ENCODE peak calls at places on chromosome 22, in eight cellular contexts. F is osteoblast, P is psoas muscle, U is Peyer's patch, Y is transverse colon, K is adipocyte, M is esophagus squamous epithelium, Q is spleen. V is an unnamed sample. For H3K4me1, the result is how much of the 10 kb centered on the place peaks cover.

GRCh38 chr22:38416621-38417251 is 38.3 kb downstream of the KCNJ4 start:
- DNase-seq in F (peak), U (peak), K (no peak), P (no peak), Q (peak), Y (no peak), M (no peak), V (peak)

GRCh38 chr22:21938906-21939305 is 13.7 kb downstream of the PPM1F start:
- DNase-seq in Q (peak), M (no peak), K (no peak), U (no peak), Y (no peak), F (peak), P (no peak), V (no peak)

GRCh38 chr22:27149886-27150529 is 492.6 kb downstream of the MIAT start:
- DNase-seq in P (no peak), Q (no peak), U (no peak), Y (no peak), F (no peak), M (no peak), K (no peak), V (no peak)

GRCh38 chr22:21754523-21755128 is 19.0 kb upstream of the YPEL1 start:
- DNase-seq in K (no peak), Y (no peak), P (peak), F (peak), M (no peak), Q (peak), U (no peak), V (peak)

GRCh38 chr22:46250035-46250782 is at the start of gene CDPF1:
- DNase-seq in Y (peak), U (peak), P (peak), K (peak), M (peak), F (peak), Q (peak), V (peak)

GRCh38 chr22:44711701-44712100 is 9.7 kb downstream of the PRR5 start:
- DNase-seq in P (no peak), F (no peak), U (no peak), Q (no peak), K (no peak), M (no peak), Y (no peak), V (no peak)

GRCh38 chr22:39349506-39349966 is 255 bp upstream of the SYNGR1 start:
- DNase-seq in P (peak), Y (peak), F (peak), U (peak), K (peak), M (no peak), Q (peak), V (peak)

GRCh38 chr22:40383905-40384304 is 13.5 kb downstream of the SGSM3 start:
- DNase-seq in K (peak), Y (no peak), P (no peak), Q (no peak), M (no peak), F (no peak), U (no peak), V (no peak)

GRCh38 chr22:19290400-19291217 is 910 bp downstream of the CLTCL1 start:
- DNase-seq in Y (no peak), P (no peak), M (no peak), K (peak), Q (peak), F (peak), U (no peak), V (no peak)

GRCh38 chr22:19287889-19288288 is 3.6 kb downstream of the CLTCL1 start:
- DNase-seq in Q (no peak), U (no peak), P (no peak), K (peak), M (no peak), Y (no peak), F (peak), V (no peak)

GRCh38 chr22:19285831-19286230 is 5.7 kb downstream of the CLTCL1 start:
- DNase-seq in P (no peak), K (peak), Y (no peak), M (no peak), F (peak), Q (no peak), U (no peak), V (no peak)

GRCh38 chr22:19289475-19290161 is 1.9 kb downstream of the CLTCL1 start:
- DNase-seq in Q (no peak), F (peak), M (no peak), P (no peak), K (peak), U (no peak), Y (no peak), V (no peak)

DNA sequence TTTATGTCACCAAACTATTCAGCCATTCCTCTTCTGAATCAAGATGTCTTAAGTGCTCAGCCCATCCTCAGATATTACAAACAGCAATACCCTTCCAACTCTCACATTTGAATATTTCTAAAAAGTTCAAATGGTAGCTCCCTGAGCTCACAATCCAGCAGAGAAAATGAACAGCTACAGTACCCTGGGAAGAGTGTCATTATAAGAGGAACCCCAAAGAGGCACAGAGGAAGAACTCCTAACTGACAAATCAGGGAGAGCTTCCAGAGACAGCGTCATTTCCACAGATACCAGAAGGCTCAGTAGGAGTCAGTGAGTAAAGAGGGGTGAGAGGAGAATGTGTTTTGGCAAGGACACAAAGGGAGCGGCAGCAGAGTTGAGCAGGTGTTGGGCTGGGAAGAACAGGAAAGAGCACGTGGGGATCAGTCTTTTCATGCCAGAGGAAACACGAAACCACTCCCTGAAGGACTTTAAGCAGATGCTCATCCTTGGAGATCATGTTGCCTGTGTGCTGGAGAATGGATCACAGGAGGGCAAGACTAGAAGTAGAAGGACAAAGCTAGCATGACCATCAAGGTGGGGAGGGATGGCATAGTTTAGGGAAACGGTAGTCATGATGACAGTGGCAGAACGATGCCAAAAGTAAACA is 4.3 kb downstream of the CLTCL1 start:
- DNase-seq in K (peak), Q (no peak), P (peak), U (no peak), Y (no peak), F (no peak), M (no peak), V (no peak)
- H3K4me1 ChIP-seq in K (half or more), Q (under half), P (half or more), U (under half), Y (under half), F (half or more), M (under half), V (under half)

GRCh38 chr22:25080855-25081254 is 118.8 kb upstream of the CRYBB3 start:
- DNase-seq in P (no peak), Y (no peak), F (no peak), Q (no peak), K (no peak), U (no peak), M (no peak), V (no peak)
- H3K4me1 ChIP-seq in P (under half), Y (under half), F (under half), Q (under half), K (under half), U (under half), M (under half), V (under half)

DNA sequence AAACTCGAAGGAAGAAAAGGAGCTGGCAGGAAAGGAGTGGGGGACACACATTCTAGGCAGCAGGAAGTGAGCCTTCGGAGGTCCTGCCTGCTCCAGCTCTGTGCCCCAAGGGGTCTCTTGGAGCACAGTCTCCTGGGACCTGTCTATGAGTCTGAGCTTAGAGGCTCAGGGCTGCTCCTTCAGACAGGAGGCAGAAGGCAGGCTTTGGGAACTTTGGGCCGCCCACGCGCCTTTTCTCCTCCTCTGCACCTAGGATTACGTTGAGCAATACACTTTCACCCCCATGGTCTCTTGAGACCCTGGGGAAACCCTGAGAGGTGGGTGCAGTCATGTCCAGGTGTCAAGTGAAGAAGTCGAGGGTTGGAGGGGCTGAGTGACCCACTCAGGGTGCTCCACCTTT is 965 bp downstream of the TCN2 start:
- DNase-seq in U (no peak), F (peak), P (no peak), M (no peak), Q (no peak), Y (no peak), K (no peak), V (no peak)
- H3K4me1 ChIP-seq in U (under half), F (under half), P (under half), M (under half), Q (half or more), Y (under half), K (under half), V (under half)

DNA sequence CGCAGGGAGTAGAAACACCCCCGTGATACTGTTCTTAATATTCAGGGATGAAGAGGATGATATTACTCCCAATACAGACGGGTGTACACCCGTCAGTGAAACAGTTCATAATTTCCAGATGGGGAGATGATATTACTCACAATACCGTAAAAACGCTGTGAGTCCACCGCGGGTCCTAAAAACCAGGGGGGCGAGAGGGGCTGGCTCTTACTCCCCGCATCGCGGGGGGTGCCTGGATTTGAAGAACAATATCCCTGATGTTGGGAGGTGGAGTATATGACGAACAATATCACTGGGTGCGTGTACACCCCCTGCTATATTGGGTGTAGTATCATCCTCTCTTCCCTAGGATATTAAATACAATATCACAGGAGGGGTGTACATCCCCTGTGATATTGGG is 20.5 kb upstream of the APOL5 start:
- DNase-seq in Y (no peak), U (no peak), M (no peak), P (no peak), Q (no peak), K (no peak), F (no peak), V (no peak)
- H3K4me1 ChIP-seq in Y (under half), U (under half), M (under half), P (under half), Q (under half), K (under half), F (under half), V (under half)

GRCh38 chr22:42922374-42923177 is 65.5 kb upstream of the ARFGAP3 start:
- DNase-seq in P (no peak), U (no peak), Q (peak), F (peak), M (no peak), K (no peak), Y (no peak), V (peak)
- H3K4me1 ChIP-seq in P (half or more), U (half or more), Q (half or more), F (under half), M (under half), K (under half), Y (under half), V (under half)

GRCh38 chr22:50319503-50319951 is 7.3 kb downstream of the DENND6B start:
- DNase-seq in P (no peak), Y (no peak), K (no peak), U (no peak), M (no peak), F (peak), Q (peak), V (no peak)
- H3K4me1 ChIP-seq in P (under half), Y (under half), K (under half), U (under half), M (under half), F (under half), Q (under half), V (under half)

DNA sequence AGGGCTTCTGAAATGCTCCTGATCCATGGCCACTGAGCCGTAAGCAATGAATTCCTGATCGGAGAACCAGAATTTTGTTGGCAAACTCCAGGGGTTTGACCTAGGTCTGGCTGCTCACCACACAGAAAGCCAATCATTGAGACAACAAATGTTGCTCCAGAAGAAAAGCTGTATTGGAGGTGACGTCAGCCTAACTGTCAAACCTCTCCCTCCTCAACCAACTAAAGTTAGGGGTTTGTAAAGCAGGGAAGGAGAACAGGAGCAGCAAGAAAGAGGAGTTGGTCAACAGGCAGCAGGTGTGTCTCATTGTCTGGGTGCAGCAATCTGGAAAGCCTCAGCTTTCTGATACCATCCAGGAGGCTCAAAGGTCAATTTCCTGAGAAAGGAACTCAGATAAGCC is 133.7 kb upstream of the SEZ6L start:
- DNase-seq in P (no peak), U (no peak), M (no peak), K (no peak), Y (no peak), F (no peak), Q (no peak), V (no peak)
- H3K4me1 ChIP-seq in P (under half), U (under half), M (under half), K (under half), Y (under half), F (under half), Q (under half), V (under half)

V was measured in aorta.